ENCODE peak calls at places on chromosomes 1 and 21, in six cellular contexts. R is cardiac fibroblast, K is mucosa of descending colon, Z is AG04450, A is psoas muscle, J is IMR-90. E is an unnamed sample.

GRCh38 chr1:24699628-24700027 is 45.6 kb upstream of the CLIC4 start:
- DNase-seq in R (peak; percentile 37), Z (no peak), J (peak; percentile 54), A (no peak), K (no peak), E (no peak)

GRCh38 chr1:89454845-89455521 is 69.6 kb upstream of the LRRC8B start:
- DNase-seq in R (peak; percentile 66), J (peak; percentile 44), K (peak; percentile 33), A (peak; percentile 18), Z (no peak), E (peak; percentile 51)

GRCh38 chr1:145823565-145824498 is at the start of the genes POLR3C and RNF115:
- DNase-seq in Z (peak; percentile 73), J (peak; percentile 90), R (peak; percentile 91), A (peak; percentile 94), K (peak; percentile 92), E (peak; percentile 94)

GRCh38 chr1:216500273-216500967 is 77.2 kb upstream of the USH2A start:
- DNase-seq in Z (no peak), R (no peak), J (no peak), A (no peak), K (no peak), E (no peak)

GRCh38 chr1:109671067-109671466 is 3.2 kb downstream of the GSTM2 start:
- DNase-seq in Z (no peak), J (peak; percentile 0), R (no peak), A (no peak), K (no peak), E (no peak)

GRCh38 chr1:202162418-202163280 is 2.2 kb upstream of the PTPN7 start:
- DNase-seq in R (no peak), K (no peak), Z (no peak), J (no peak), A (no peak), E (no peak)

GRCh38 chr1:43554444-43554992 is 23.8 kb downstream of the PTPRF start:
- DNase-seq in A (no peak), Z (no peak), J (peak; percentile 50), K (no peak), R (peak; percentile 62), E (peak; percentile 61)

GRCh38 chr1:53361541-53361961 is 33.7 kb upstream of the LRP8 start:
- DNase-seq in A (no peak), Z (no peak), J (no peak), K (no peak), R (no peak), E (no peak)

GRCh38 chr1:154191990-154192450 is at the start of gene TPM3:
- DNase-seq in K (no peak), Z (no peak), J (no peak), R (peak; percentile 83), A (no peak), E (no peak)

GRCh38 chr1:61149010-61149860 is 66.9 kb downstream of the NFIA start:
- DNase-seq in K (no peak), Z (no peak), A (no peak), J (no peak), R (no peak), E (no peak)

GRCh38 chr1:180632326-180633088 is 685 bp downstream of the XPR1 start:
- DNase-seq in Z (no peak), K (peak; percentile 86), R (peak; percentile 22), A (peak; percentile 72), J (no peak), E (no peak)

GRCh38 chr1:28792644-28793121 is 19.3 kb upstream of the OPRD1 start:
- DNase-seq in J (no peak), R (no peak), K (no peak), Z (no peak), A (no peak), E (no peak)

GRCh38 chr1:212814989-212815388 is 23.3 kb downstream of the TATDN3 start:
- DNase-seq in J (no peak), K (no peak), R (peak; percentile 46), A (no peak), Z (no peak), E (peak; percentile 45)

GRCh38 chr1:67883069-67883468 is 49.8 kb upstream of the GNG12 start:
- DNase-seq in Z (no peak), R (peak; percentile 90), A (no peak), K (no peak), J (peak; percentile 84), E (no peak)

GRCh38 chr1:207069059-207069458 is 16.0 kb downstream of the PFKFB2 start:
- DNase-seq in J (no peak), A (no peak), R (no peak), Z (no peak), K (no peak), E (no peak)

GRCh38 chr21:25331286-25331685 is 276.0 kb downstream of the MRPL39 start:
- DNase-seq in Z (no peak), J (no peak), K (no peak), A (no peak), R (peak; percentile 78), E (no peak)

GRCh38 chr1:3903141-3904005 is 3.3 kb upstream of the C1orf174 start:
- DNase-seq in R (no peak), Z (no peak), K (peak; percentile 62), A (no peak), J (no peak), E (peak; percentile 25)

GRCh38 chr1:3904006-3904842 is 4.2 kb upstream of the C1orf174 start:
- DNase-seq in Z (no peak), K (peak; percentile 22), R (no peak), A (no peak), J (no peak), E (no peak)

GRCh38 chr1:3905953-3906671 is 6.0 kb upstream of the C1orf174 start:
- DNase-seq in K (no peak), J (no peak), A (no peak), R (no peak), Z (no peak), E (no peak)

GRCh38 chr1:3905266-3905952 is 5.3 kb upstream of the C1orf174 start:
- DNase-seq in Z (no peak), R (no peak), J (no peak), K (no peak), A (no peak), E (no peak)

GRCh38 chr1:3904843-3905185 is 4.7 kb upstream of the C1orf174 start:
- DNase-seq in J (no peak), R (no peak), A (no peak), K (no peak), Z (no peak), E (no peak)
- H3K4me3 ChIP-seq in J (no peak overlapping the region), R (no peak overlapping the region), A (no peak overlapping the region), K (no peak overlapping the region), Z (no peak overlapping the region), E (no peak overlapping the region)

GRCh38 chr1:2525896-2526823 is at the start of gene PANK4:
- DNase-seq in A (peak; percentile 95), R (peak; percentile 93), K (peak; percentile 92), J (peak; percentile 93), Z (peak; percentile 71), E (peak; percentile 95)
- TF ChIP-seq CTCF in A (no peak), R (no peak), K (peak; percentile 15), J (no peak), Z (no peak), E (peak; percentile 27)

DNA sequence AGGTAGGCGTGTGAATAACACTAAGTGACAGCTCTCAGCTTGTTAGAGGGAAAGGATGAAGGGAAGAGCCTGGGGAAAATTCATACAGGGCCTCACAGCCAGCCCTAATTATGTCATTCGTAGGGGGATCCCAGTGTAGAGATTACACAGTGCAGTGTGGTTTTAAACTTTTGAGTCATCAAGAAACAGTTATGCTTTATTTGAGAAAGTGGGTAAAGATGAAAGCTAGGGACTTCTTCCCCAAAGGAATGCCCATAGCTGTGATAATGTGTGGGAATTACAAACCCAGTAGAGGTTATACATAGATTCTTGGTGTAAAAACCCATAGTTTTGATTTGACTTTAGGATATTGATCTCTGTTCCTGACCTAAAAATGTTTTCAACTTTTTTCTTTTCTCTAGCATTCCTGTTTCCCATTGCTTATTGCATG is 1.9 kb downstream of the TTF2 start:
- DNase-seq in A (no peak), Z (peak; percentile 29), J (peak; percentile 88), K (no peak), R (peak; percentile 79), E (peak; percentile 74)
- H3K4me3 ChIP-seq in A (no peak overlapping the region), Z (no peak overlapping the region), J (no peak overlapping the region), K (no peak overlapping the region), R (no peak overlapping the region), E (no peak overlapping the region)

GRCh38 chr1:166789286-166789685 is 50.0 kb upstream of the POGK start:
- DNase-seq in J (no peak), Z (no peak), R (no peak), K (no peak), A (no peak), E (no peak)

GRCh38 chr1:166785987-166786386 is 53.3 kb upstream of the POGK start:
- DNase-seq in K (no peak), R (no peak), J (no peak), A (no peak), Z (no peak), E (no peak)
- TF ChIP-seq CTCF in K (no peak), R (no peak), J (no peak), A (peak; percentile 23), Z (no peak), E (no peak)

GRCh38 chr1:87335175-87335992 is 6.7 kb downstream of the LMO4 start:
- DNase-seq in A (peak; percentile 71), J (peak; percentile 35), K (peak; percentile 88), R (peak; percentile 42), Z (no peak), E (peak; percentile 42)

GRCh38 chr1:87333692-87334347 is 5.1 kb downstream of the LMO4 start:
- DNase-seq in K (no peak), Z (no peak), J (peak; percentile 36), A (no peak), R (peak; percentile 20), E (peak; percentile 51)

GRCh38 chr1:87334351-87335174 is 5.9 kb downstream of the LMO4 start:
- DNase-seq in J (peak; percentile 36), K (peak; percentile 49), Z (no peak), R (peak; percentile 33), A (peak; percentile 25), E (peak; percentile 63)

GRCh38 chr1:87337606-87338005 is 8.9 kb downstream of the LMO4 start:
- DNase-seq in A (no peak), Z (no peak), R (no peak), J (no peak), K (no peak), E (no peak)

DNA sequence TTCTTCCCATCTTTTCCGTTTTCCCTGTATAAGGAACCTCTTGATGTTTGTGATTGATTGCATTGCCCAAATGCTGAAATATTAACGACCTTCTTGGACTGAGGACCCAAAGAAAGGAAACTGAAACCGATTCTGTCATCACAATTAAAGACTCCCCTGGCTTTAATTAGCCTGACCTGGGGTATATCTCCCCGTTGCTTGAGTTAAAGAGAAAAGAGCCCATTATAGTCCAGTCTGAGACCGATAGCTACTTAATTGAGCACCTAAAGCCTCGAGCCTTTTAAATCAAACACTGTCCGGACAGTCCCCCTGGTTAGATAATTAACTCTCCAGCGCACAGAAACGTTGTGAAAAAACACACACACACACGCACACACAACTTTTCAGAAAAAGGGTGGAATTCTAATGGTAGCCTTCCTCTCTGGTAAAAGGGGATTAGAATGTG is 8.0 kb downstream of the LMO4 start:
- DNase-seq in Z (no peak), J (no peak), A (no peak), K (no peak), R (no peak), E (peak; percentile 59)
- H3K4me3 ChIP-seq in Z (peak overlapping the region; percentile 34), J (no peak overlapping the region), A (peak overlapping the region; percentile 71), K (no peak overlapping the region), R (peak overlapping the region; percentile 58), E (peak overlapping the region; percentile 90)

GRCh38 chr21:41133896-41134522 is 34.0 kb upstream of the BACE2 start:
- DNase-seq in R (peak; percentile 60), Z (no peak), J (peak; percentile 54), A (no peak), K (no peak), E (peak; percentile 31)
- TF ChIP-seq CTCF in R (peak; percentile 60), Z (peak; percentile 64), J (peak; percentile 48), A (peak; percentile 45), K (peak; percentile 24), E (peak; percentile 45)